ENCODE peak calls at places on chromosome 15, in seven cellular contexts. One of them, this sample, is unnamed.

GRCh38 chr15:68421798-68422402 is 10.1 kb downstream of the ITGA11 start:
- DNase-seq in AG04450: no peak
- DNase-seq in heart left ventricle: no peak
- DNase-seq in tibial nerve: no peak
- DNase-seq in lower lobe of right lung: no peak
- DNase-seq in ovary: no peak
- DNase-seq in right lobe of liver: no peak
- DNase-seq in this sample: no peak

GRCh38 chr15:63514533-63514943 is 10.1 kb downstream of the USP3 start:
- DNase-seq in AG04450: peak; percentile 45
- DNase-seq in heart left ventricle: no peak
- DNase-seq in tibial nerve: no peak
- DNase-seq in lower lobe of right lung: no peak
- DNase-seq in ovary: no peak
- DNase-seq in right lobe of liver: no peak
- DNase-seq in this sample: no peak

GRCh38 chr15:57017024-57017423 is 98.6 kb downstream of the TCF12 start:
- DNase-seq in AG04450: no peak
- DNase-seq in heart left ventricle: no peak
- DNase-seq in tibial nerve: no peak
- DNase-seq in lower lobe of right lung: no peak
- DNase-seq in ovary: no peak
- DNase-seq in right lobe of liver: no peak
- DNase-seq in this sample: peak; percentile 10

GRCh38 chr15:41013698-41014414 is 60.6 kb downstream of the CHAC1 start:
- DNase-seq in AG04450: peak; percentile 59
- DNase-seq in heart left ventricle: no peak
- DNase-seq in tibial nerve: no peak
- DNase-seq in lower lobe of right lung: no peak
- DNase-seq in ovary: no peak
- DNase-seq in right lobe of liver: no peak
- DNase-seq in this sample: peak; percentile 76

GRCh38 chr15:35137175-35137574 is 52.1 kb upstream of the NANOGP8 start:
- DNase-seq in AG04450: no peak
- DNase-seq in heart left ventricle: no peak
- DNase-seq in tibial nerve: no peak
- DNase-seq in lower lobe of right lung: no peak
- DNase-seq in ovary: no peak
- DNase-seq in right lobe of liver: no peak
- DNase-seq in this sample: no peak

GRCh38 chr15:88704791-88705768 is 66.3 kb downstream of the ISG20 start:
- DNase-seq in AG04450: no peak
- DNase-seq in heart left ventricle: peak; percentile 44
- DNase-seq in tibial nerve: peak; percentile 51
- DNase-seq in lower lobe of right lung: no peak
- DNase-seq in ovary: peak; percentile 79
- DNase-seq in right lobe of liver: no peak
- DNase-seq in this sample: peak; percentile 78

GRCh38 chr15:83538682-83539081 is 91.5 kb downstream of the SH3GL3 start:
- DNase-seq in AG04450: no peak
- DNase-seq in heart left ventricle: no peak
- DNase-seq in tibial nerve: no peak
- DNase-seq in lower lobe of right lung: no peak
- DNase-seq in ovary: no peak
- DNase-seq in right lobe of liver: no peak
- DNase-seq in this sample: peak; percentile 6

GRCh38 chr15:48469681-48470080 is 138.5 kb downstream of the DUT start:
- DNase-seq in AG04450: no peak
- DNase-seq in heart left ventricle: no peak
- DNase-seq in tibial nerve: no peak
- DNase-seq in lower lobe of right lung: no peak
- DNase-seq in ovary: no peak
- DNase-seq in right lobe of liver: no peak
- DNase-seq in this sample: no peak

GRCh38 chr15:89399390-89400120 is 64.9 kb upstream of the POLG start:
- DNase-seq in AG04450: no peak
- DNase-seq in heart left ventricle: no peak
- DNase-seq in tibial nerve: no peak
- DNase-seq in lower lobe of right lung: no peak
- DNase-seq in ovary: no peak
- DNase-seq in right lobe of liver: peak; percentile 29
- DNase-seq in this sample: no peak

GRCh38 chr15:89457086-89457485 is 39.3 kb downstream of the RHCG start:
- DNase-seq in AG04450: no peak
- DNase-seq in heart left ventricle: no peak
- DNase-seq in tibial nerve: no peak
- DNase-seq in lower lobe of right lung: no peak
- DNase-seq in ovary: no peak
- DNase-seq in right lobe of liver: no peak
- DNase-seq in this sample: no peak

GRCh38 chr15:45588199-45588910 is 1.2 kb downstream of the BLOC1S6 start:
- DNase-seq in AG04450: no peak
- DNase-seq in heart left ventricle: no peak
- DNase-seq in tibial nerve: no peak
- DNase-seq in lower lobe of right lung: no peak
- DNase-seq in ovary: no peak
- DNase-seq in right lobe of liver: no peak
- DNase-seq in this sample: peak; percentile 12

GRCh38 chr15:84001037-84001436 is 234.5 kb upstream of the GOLGA6L4 start:
- DNase-seq in AG04450: no peak
- DNase-seq in heart left ventricle: no peak
- DNase-seq in tibial nerve: no peak
- DNase-seq in lower lobe of right lung: no peak
- DNase-seq in ovary: no peak
- DNase-seq in right lobe of liver: no peak
- DNase-seq in this sample: no peak

GRCh38 chr15:70208332-70208731 is 110.6 kb upstream of the TLE3 start:
- DNase-seq in AG04450: no peak
- DNase-seq in heart left ventricle: no peak
- DNase-seq in tibial nerve: no peak
- DNase-seq in lower lobe of right lung: no peak
- DNase-seq in ovary: no peak
- DNase-seq in right lobe of liver: no peak
- DNase-seq in this sample: no peak

GRCh38 chr15:95365615-95366107 is 964.8 kb upstream of the NR2F2 start:
- DNase-seq in AG04450: peak; percentile 58
- DNase-seq in heart left ventricle: peak; percentile 60
- DNase-seq in tibial nerve: no peak
- DNase-seq in lower lobe of right lung: no peak
- DNase-seq in ovary: peak; percentile 57
- DNase-seq in right lobe of liver: peak; percentile 20
- DNase-seq in this sample: no peak

GRCh38 chr15:90981681-90982080 is 12.7 kb downstream of the PRC1 start:
- DNase-seq in AG04450: no peak
- DNase-seq in heart left ventricle: no peak
- DNase-seq in tibial nerve: no peak
- DNase-seq in lower lobe of right lung: no peak
- DNase-seq in ovary: no peak
- DNase-seq in right lobe of liver: no peak
- DNase-seq in this sample: no peak

DNA sequence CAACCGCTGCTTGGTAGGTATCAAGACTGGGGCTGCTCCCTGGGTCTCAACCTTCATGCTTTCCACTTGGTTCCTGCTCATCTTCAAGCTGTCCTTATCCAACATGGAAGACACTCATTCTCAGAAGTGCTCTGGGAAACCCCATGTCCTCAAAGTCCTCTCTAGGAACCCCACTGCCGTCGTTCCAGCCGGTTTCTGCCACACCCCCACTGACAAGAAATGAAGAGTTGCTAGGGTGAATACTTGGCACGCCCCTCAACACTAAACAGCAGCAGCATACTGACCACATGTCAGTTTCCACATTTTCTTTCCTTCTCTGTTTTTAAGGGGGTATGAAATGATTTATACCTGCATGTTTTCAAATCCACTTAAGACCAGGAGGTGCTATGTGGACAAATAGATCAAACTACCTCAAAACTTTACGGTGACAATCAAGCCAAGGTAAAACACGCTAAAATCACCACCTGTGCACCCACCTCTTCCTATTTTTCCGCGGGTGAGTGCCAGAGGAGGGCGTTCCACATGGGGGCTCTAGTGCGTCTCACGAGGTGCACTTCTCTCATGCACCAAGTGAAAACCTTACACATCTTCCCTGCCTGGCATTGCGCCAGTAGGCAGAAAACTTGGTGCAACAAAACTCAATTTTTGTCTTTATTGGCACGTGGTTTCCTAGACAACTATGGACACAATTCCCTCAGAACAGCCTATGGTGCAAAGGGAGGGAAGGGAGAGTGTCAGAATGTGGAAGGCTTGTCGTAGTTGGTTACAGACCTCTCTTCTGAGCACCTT is 125.1 kb downstream of the TJP1 start:
- DNase-seq in AG04450: no peak
- DNase-seq in heart left ventricle: no peak
- DNase-seq in tibial nerve: no peak
- DNase-seq in lower lobe of right lung: no peak
- DNase-seq in ovary: no peak
- DNase-seq in right lobe of liver: no peak
- DNase-seq in this sample: no peak
- H3K27ac ChIP-seq in AG04450: no peak overlapping the region
- H3K27ac ChIP-seq in heart left ventricle: no peak overlapping the region
- H3K27ac ChIP-seq in tibial nerve: no peak overlapping the region
- H3K27ac ChIP-seq in lower lobe of right lung: no peak overlapping the region
- H3K27ac ChIP-seq in ovary: no peak overlapping the region
- H3K27ac ChIP-seq in right lobe of liver: no peak overlapping the region
- H3K27ac ChIP-seq in this sample: peak overlapping the region; percentile 32

GRCh38 chr15:31341036-31341435 is 14.4 kb downstream of the KLF13 start:
- DNase-seq in AG04450: no peak
- DNase-seq in heart left ventricle: no peak
- DNase-seq in tibial nerve: no peak
- DNase-seq in lower lobe of right lung: no peak
- DNase-seq in ovary: no peak
- DNase-seq in right lobe of liver: no peak
- DNase-seq in this sample: no peak
- H3K27ac ChIP-seq in AG04450: no peak overlapping the region
- H3K27ac ChIP-seq in heart left ventricle: no peak overlapping the region
- H3K27ac ChIP-seq in tibial nerve: no peak overlapping the region
- H3K27ac ChIP-seq in lower lobe of right lung: peak overlapping the region; percentile 88
- H3K27ac ChIP-seq in ovary: no peak overlapping the region
- H3K27ac ChIP-seq in right lobe of liver: no peak overlapping the region
- H3K27ac ChIP-seq in this sample: no peak overlapping the region

GRCh38 chr15:58771621-58772235 is 626 bp downstream of the MINDY2 start:
- DNase-seq in AG04450: no peak
- DNase-seq in heart left ventricle: peak; percentile 46
- DNase-seq in tibial nerve: no peak
- DNase-seq in lower lobe of right lung: peak; percentile 75
- DNase-seq in ovary: no peak
- DNase-seq in right lobe of liver: peak; percentile 47
- DNase-seq in this sample: no peak

GRCh38 chr15:58775402-58775801 is 4.3 kb downstream of the MINDY2 start:
- DNase-seq in AG04450: no peak
- DNase-seq in heart left ventricle: no peak
- DNase-seq in tibial nerve: no peak
- DNase-seq in lower lobe of right lung: no peak
- DNase-seq in ovary: no peak
- DNase-seq in right lobe of liver: no peak
- DNase-seq in this sample: no peak

GRCh38 chr15:58770519-58770856 is 614 bp upstream of the MINDY2 start:
- DNase-seq in AG04450: peak; percentile 46
- DNase-seq in heart left ventricle: no peak
- DNase-seq in tibial nerve: no peak
- DNase-seq in lower lobe of right lung: no peak
- DNase-seq in ovary: no peak
- DNase-seq in right lobe of liver: no peak
- DNase-seq in this sample: no peak

GRCh38 chr15:58773024-58773423 is 1.9 kb downstream of the MINDY2 start:
- DNase-seq in AG04450: no peak
- DNase-seq in heart left ventricle: no peak
- DNase-seq in tibial nerve: no peak
- DNase-seq in lower lobe of right lung: no peak
- DNase-seq in ovary: no peak
- DNase-seq in right lobe of liver: no peak
- DNase-seq in this sample: no peak

GRCh38 chr15:58770857-58771620 is at the start of gene MINDY2:
- DNase-seq in AG04450: peak; percentile 98
- DNase-seq in heart left ventricle: peak; percentile 98
- DNase-seq in tibial nerve: peak; percentile 95
- DNase-seq in lower lobe of right lung: peak; percentile 100
- DNase-seq in ovary: peak; percentile 99
- DNase-seq in right lobe of liver: peak; percentile 99
- DNase-seq in this sample: peak; percentile 100
- H3K27ac ChIP-seq in AG04450: peak within 1 kb of the TSS; percentile 97
- H3K27ac ChIP-seq in heart left ventricle: peak within 1 kb of the TSS; percentile 95
- H3K27ac ChIP-seq in tibial nerve: peak within 1 kb of the TSS; percentile 94
- H3K27ac ChIP-seq in lower lobe of right lung: peak within 1 kb of the TSS; percentile 94
- H3K27ac ChIP-seq in ovary: peak within 1 kb of the TSS; percentile 98
- H3K27ac ChIP-seq in right lobe of liver: peak within 1 kb of the TSS; percentile 97
- H3K27ac ChIP-seq in this sample: peak within 1 kb of the TSS; percentile 93

GRCh38 chr15:73936588-73937312 is 10.5 kb downstream of the LOXL1 start:
- DNase-seq in AG04450: no peak
- DNase-seq in heart left ventricle: no peak
- DNase-seq in tibial nerve: no peak
- DNase-seq in lower lobe of right lung: peak; percentile 14
- DNase-seq in ovary: peak; percentile 52
- DNase-seq in right lobe of liver: no peak
- DNase-seq in this sample: no peak
- H3K27ac ChIP-seq in AG04450: peak overlapping the region; percentile 47
- H3K27ac ChIP-seq in heart left ventricle: no peak overlapping the region
- H3K27ac ChIP-seq in tibial nerve: no peak overlapping the region
- H3K27ac ChIP-seq in lower lobe of right lung: no peak overlapping the region
- H3K27ac ChIP-seq in ovary: no peak overlapping the region
- H3K27ac ChIP-seq in right lobe of liver: no peak overlapping the region
- H3K27ac ChIP-seq in this sample: no peak overlapping the region

DNA sequence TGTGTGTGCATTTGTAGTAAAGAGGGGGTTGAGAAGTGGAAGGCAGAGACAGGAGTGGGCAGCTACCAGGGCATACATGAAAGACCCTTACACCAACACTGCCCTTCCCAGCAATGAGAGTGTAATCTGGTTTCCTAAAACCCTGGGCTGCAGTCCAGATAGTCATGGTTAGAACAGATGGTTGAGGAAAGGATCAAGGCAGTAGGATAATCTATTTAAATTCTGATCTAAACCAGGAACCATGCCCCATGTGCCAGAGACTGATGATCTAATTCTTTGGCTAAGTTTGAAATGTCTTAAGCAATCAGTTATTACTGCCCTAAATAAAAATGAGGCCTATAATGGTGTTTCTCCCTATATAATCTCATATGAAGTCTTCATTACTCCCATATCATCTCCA is 59.6 kb downstream of the PRTG start:
- DNase-seq in AG04450: no peak
- DNase-seq in heart left ventricle: no peak
- DNase-seq in tibial nerve: no peak
- DNase-seq in lower lobe of right lung: no peak
- DNase-seq in ovary: no peak
- DNase-seq in right lobe of liver: no peak
- DNase-seq in this sample: peak; percentile 75
- H3K27ac ChIP-seq in AG04450: no peak overlapping the region
- H3K27ac ChIP-seq in heart left ventricle: no peak overlapping the region
- H3K27ac ChIP-seq in tibial nerve: no peak overlapping the region
- H3K27ac ChIP-seq in lower lobe of right lung: no peak overlapping the region
- H3K27ac ChIP-seq in ovary: no peak overlapping the region
- H3K27ac ChIP-seq in right lobe of liver: no peak overlapping the region
- H3K27ac ChIP-seq in this sample: no peak overlapping the region

This sample was measured in cardiac muscle cell.